ENCODE peak calls at places on chromosomes 13 and 19, in seven cellular contexts. T is hepatic stellate cell; E is AG04450; C is activated CD4-positive, alpha-beta T cell treated with anti-CD3 and anti-CD28 coated beads, Interleukin-2, amount 50 U/mL, for 4 hours; H is mesendoderm; M is activated T-cell treated with anti-CD3 and anti-CD28 coated beads for 4 hours; P is head of caudate nucleus. W is an unnamed sample.

GRCh38 chr19:29003641-29004409 is 209.1 kb downstream of the UQCRFS1 start:
- DNase-seq in H (no peak), T (no peak), E (no peak), C (no peak), P (no peak), M (no peak), W (no peak)

GRCh38 chr19:51083783-51084182 is 1.1 kb upstream of the KLK14 start:
- DNase-seq in M (no peak), P (no peak), E (no peak), T (no peak), H (no peak), C (no peak), W (no peak)

GRCh38 chr13:63625869-63626268 is 2210.2 kb upstream of the PCDH20 start:
- DNase-seq in H (peak), C (no peak), M (no peak), T (no peak), P (no peak), E (no peak), W (peak)

GRCh38 chr13:107843281-107843680 is 372.1 kb downstream of the LIG4 start:
- DNase-seq in C (no peak), E (no peak), H (peak), P (no peak), M (no peak), T (no peak), W (no peak)

GRCh38 chr13:97125051-97125809 is 96.9 kb upstream of the MBNL2 start:
- DNase-seq in H (peak), M (no peak), E (no peak), C (no peak), P (peak), T (no peak), W (peak)

GRCh38 chr13:114132419-114133121 is at the start of gene RASA3:
- DNase-seq in T (peak), E (no peak), H (peak), P (peak), M (no peak), C (peak), W (peak)

GRCh38 chr13:66359393-66359792 is 870.7 kb downstream of the PCDH9 start:
- DNase-seq in H (no peak), C (no peak), P (no peak), M (no peak), E (no peak), T (no peak), W (no peak)

GRCh38 chr19:56987184-56987583 is 132.6 kb upstream of the USP29 start:
- DNase-seq in P (peak), E (no peak), H (peak), C (no peak), T (no peak), M (no peak), W (no peak)

W was measured in MG63.